ENCODE peak calls at places on chromosomes 7 and 10, in seven cellular contexts. E is neuronal stem cell, S is IMR-90, N is H9, O is H1, X is mesendoderm, G is mesenchymal stem cell. V is an unnamed sample.

GRCh38 chr10:133159950-133160812 is at the start of gene KNDC1:
- DNase-seq in E (no peak), S (peak), N (peak), O (no peak), X (peak), G (no peak), V (no peak)

GRCh38 chr7:47557317-47557985 is 24.5 kb downstream of the TNS3 start:
- DNase-seq in E (no peak), S (peak), N (no peak), O (no peak), X (no peak), G (peak), V (peak)

GRCh38 chr10:102421645-102422585 is 1.3 kb downstream of the FBXL15 start:
- DNase-seq in E (no peak), S (no peak), N (peak), O (no peak), X (peak), G (peak), V (peak)

GRCh38 chr7:124275411-124275810 is 242.5 kb upstream of the TMEM229A start:
- DNase-seq in E (no peak), S (peak), N (no peak), O (no peak), X (peak), G (no peak), V (peak)

GRCh38 chr7:99010281-99010680 is 131.9 kb downstream of the TRRAP start:
- DNase-seq in E (no peak), S (no peak), N (no peak), O (no peak), X (no peak), G (no peak), V (no peak)

GRCh38 chr10:102627446-102628293 is 16.6 kb upstream of the TRIM8 start:
- DNase-seq in E (peak), S (peak), N (peak), O (peak), X (peak), G (peak), V (no peak)

GRCh38 chr10:73744690-73744994 is 470 bp downstream of the SEC24C start:
- DNase-seq in E (no peak), S (peak), N (no peak), O (no peak), X (peak), G (peak), V (peak)

GRCh38 chr7:25124485-25125136 is 449 bp downstream of the CYCS start:
- DNase-seq in E (peak), S (no peak), N (no peak), O (no peak), X (peak), G (no peak), V (no peak)

GRCh38 chr7:47516985-47517590 is 64.8 kb downstream of the TNS3 start:
- DNase-seq in E (no peak), S (no peak), N (no peak), O (no peak), X (no peak), G (no peak), V (no peak)

GRCh38 chr7:136324073-136324704 is 347.0 kb upstream of the MTPN start:
- DNase-seq in E (no peak), S (no peak), N (no peak), O (no peak), X (peak), G (no peak), V (no peak)

GRCh38 chr7:63009771-63010170 is 988.9 kb upstream of the ZNF722 start:
- DNase-seq in E (no peak), S (no peak), N (no peak), O (no peak), X (no peak), G (no peak), V (no peak)

GRCh38 chr7:26691886-26692285 is 172.5 kb downstream of the SKAP2 start:
- DNase-seq in E (no peak), S (no peak), N (no peak), O (no peak), X (no peak), G (no peak), V (no peak)

GRCh38 chr7:144995495-144995894 is 159.6 kb upstream of the TPK1 start:
- DNase-seq in E (no peak), S (no peak), N (no peak), O (no peak), X (no peak), G (no peak), V (no peak)

GRCh38 chr7:43648725-43649406 is 66.0 kb downstream of the STK17A start:
- DNase-seq in E (no peak), S (peak), N (no peak), O (no peak), X (no peak), G (peak), V (no peak)

GRCh38 chr7:1859266-1860035 is 189.4 kb downstream of the ELFN1 start:
- DNase-seq in E (no peak), S (no peak), N (no peak), O (no peak), X (no peak), G (no peak), V (no peak)

GRCh38 chr7:35555934-35556333 is 139.0 kb downstream of the HERPUD2 start:
- DNase-seq in E (no peak), S (peak), N (no peak), O (no peak), X (no peak), G (peak), V (peak)

GRCh38 chr7:78492146-78492545 is 693.6 kb downstream of the PHTF2 start:
- DNase-seq in E (no peak), S (no peak), N (no peak), O (no peak), X (no peak), G (no peak), V (no peak)

GRCh38 chr10:77372400-77372799 is 265.2 kb downstream of the KCNMA1 start:
- DNase-seq in E (no peak), S (no peak), N (no peak), O (no peak), X (no peak), G (no peak), V (no peak)

GRCh38 chr7:69907720-69908119 is 309.4 kb downstream of the AUTS2 start:
- DNase-seq in E (no peak), S (no peak), N (no peak), O (no peak), X (no peak), G (no peak), V (no peak)

GRCh38 chr7:33744293-33744692 is 161.0 kb upstream of the BMPER start:
- DNase-seq in E (no peak), S (peak), N (no peak), O (no peak), X (peak), G (no peak), V (peak)

GRCh38 chr7:100247152-100247757 is 27.5 kb downstream of the PVRIG start:
- DNase-seq in E (no peak), S (peak), N (peak), O (peak), X (peak), G (peak), V (peak)

GRCh38 chr10:58475322-58476277 is 37.1 kb upstream of the BICC1 start:
- DNase-seq in E (no peak), S (peak), N (no peak), O (no peak), X (peak), G (peak), V (no peak)

GRCh38 chr10:126375926-126376554 is 12.2 kb downstream of the ADAM12 start:
- DNase-seq in E (no peak), S (peak), N (no peak), O (no peak), X (no peak), G (no peak), V (no peak)

GRCh38 chr7:135755351-135755753 is 6.7 kb upstream of the FAM180A start:
- DNase-seq in E (no peak), S (no peak), N (no peak), O (no peak), X (no peak), G (no peak), V (no peak)

GRCh38 chr7:143901360-143901709 is 641 bp downstream of the TCAF1 start:
- DNase-seq in E (peak), S (peak), N (no peak), O (no peak), X (no peak), G (no peak), V (no peak)

DNA sequence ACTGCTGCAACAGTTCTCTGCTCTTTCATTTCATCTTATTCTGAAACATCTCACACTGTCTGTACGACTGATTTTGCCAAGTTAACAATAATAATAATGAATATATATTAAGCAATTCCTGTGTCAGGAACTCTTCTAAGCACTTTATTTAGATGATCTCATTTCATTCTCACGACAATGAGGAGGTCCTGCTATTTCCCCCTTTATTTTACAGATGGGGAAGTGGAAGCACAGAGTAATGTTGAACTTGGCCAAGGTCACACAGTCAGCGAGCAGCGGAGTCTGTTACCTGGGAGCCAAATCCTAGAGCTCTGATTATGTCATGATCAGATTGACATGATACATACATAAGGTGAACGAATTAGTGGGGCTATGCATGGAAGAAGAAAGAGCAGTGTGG is 5.8 kb downstream of the MRC1 start:
- DNase-seq in E (no peak), S (no peak), N (no peak), O (no peak), X (no peak), G (no peak), V (no peak)
- H3K4ac ChIP-seq in E (no peak), S (no peak), N (no peak), O (no peak), X (no peak), G (no peak), V (no peak)

GRCh38 chr10:128465697-128466096 is 339.5 kb upstream of the MKI67 start:
- DNase-seq in E (no peak), S (no peak), N (no peak), O (no peak), X (no peak), G (no peak), V (no peak)
- H3K4ac ChIP-seq in E (no peak), S (no peak), N (no peak), O (no peak), X (no peak), G (no peak), V (no peak)

DNA sequence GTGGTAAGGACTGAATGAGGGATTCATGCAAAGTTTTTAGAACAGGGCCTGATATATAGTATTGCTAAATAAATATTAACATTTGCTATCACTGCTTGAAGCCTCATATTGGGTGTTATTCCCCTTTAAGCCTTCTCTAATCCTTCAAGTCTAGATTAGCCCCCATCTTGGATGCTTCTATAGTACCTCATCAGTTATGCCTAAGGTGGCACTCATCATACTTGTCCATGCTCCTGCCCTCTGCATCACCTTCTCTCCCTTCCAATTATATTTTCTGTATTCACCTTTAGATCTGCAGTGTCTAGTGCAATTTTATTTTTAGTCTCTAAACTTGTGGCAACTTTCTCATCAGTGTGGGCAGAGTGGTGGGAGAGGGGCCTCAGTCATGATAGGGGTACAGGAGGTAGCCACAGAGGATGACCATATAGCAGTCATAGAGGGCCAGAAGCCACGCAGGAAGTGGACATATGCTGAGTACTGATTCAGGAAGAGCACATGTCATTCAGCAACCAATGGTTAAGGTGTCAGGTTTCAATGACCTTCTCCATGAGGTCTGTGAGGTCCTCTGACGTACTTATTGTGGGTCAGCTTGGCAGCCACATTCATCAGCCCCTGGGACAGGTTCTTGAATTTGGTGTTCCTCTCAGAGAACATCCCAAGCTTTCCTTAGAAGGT is 2.5 kb downstream of the ENTPD1 start:
- DNase-seq in E (no peak), S (peak), N (no peak), O (no peak), X (no peak), G (no peak), V (no peak)
- H3K4ac ChIP-seq in E (no peak), S (no peak), N (no peak), O (no peak), X (no peak), G (no peak), V (no peak)

DNA sequence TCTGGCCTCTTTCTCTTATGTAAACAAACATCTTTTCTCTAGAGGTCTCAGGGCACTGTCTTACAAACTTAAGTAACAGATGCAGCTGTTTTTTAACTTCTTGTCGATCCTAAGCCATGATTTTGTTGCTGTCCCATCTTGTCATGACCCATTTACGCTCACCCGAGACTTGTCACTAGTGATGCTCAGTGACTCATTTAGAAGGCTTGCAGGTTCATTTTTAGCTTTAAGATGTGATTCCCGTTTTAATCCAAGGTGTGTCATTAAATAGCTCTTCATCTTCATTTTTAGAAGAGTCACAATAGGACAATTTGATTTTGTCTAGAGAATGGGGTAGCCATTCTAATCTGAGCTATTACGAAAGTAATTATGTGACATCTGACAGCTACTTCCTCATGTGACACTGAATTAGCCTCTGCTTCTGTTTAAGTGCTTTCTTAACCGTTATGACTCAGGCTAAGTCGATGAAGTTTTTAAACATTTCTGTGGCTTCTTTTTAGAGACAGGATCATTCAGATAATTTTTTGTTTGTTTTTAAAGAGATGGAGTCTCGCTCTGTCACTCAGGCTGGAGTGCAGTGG is 42.7 kb downstream of the SPDYE5 start:
- DNase-seq in E (no peak), S (peak), N (no peak), O (no peak), X (peak), G (peak), V (peak)
- H3K4ac ChIP-seq in E (no peak), S (peak), N (no peak), O (no peak), X (no peak), G (no peak), V (no peak)

GRCh38 chr7:17374654-17375053 is 76.2 kb downstream of the AHR start:
- DNase-seq in E (no peak), S (no peak), N (no peak), O (no peak), X (peak), G (no peak), V (no peak)
- H3K4ac ChIP-seq in E (no peak), S (no peak), N (no peak), O (no peak), X (no peak), G (peak), V (no peak)

GRCh38 chr10:71346731-71347130 is 27.7 kb downstream of the SLC29A3 start:
- DNase-seq in E (no peak), S (no peak), N (no peak), O (no peak), X (no peak), G (no peak), V (no peak)

GRCh38 chr10:71345720-71346119 is 26.7 kb downstream of the SLC29A3 start:
- DNase-seq in E (no peak), S (no peak), N (no peak), O (no peak), X (no peak), G (no peak), V (no peak)

GRCh38 chr10:71348850-71349249 is 29.8 kb downstream of the SLC29A3 start:
- DNase-seq in E (no peak), S (no peak), N (no peak), O (no peak), X (no peak), G (no peak), V (peak)

GRCh38 chr10:71349401-71349800 is 30.3 kb downstream of the SLC29A3 start:
- DNase-seq in E (no peak), S (no peak), N (no peak), O (no peak), X (peak), G (no peak), V (peak)

GRCh38 chr10:71347587-71348395 is 28.7 kb downstream of the SLC29A3 start:
- DNase-seq in E (no peak), S (no peak), N (no peak), O (no peak), X (no peak), G (no peak), V (peak)
- H3K4ac ChIP-seq in E (no peak), S (no peak), N (no peak), O (no peak), X (no peak), G (no peak), V (no peak)

V was measured in trophoblast cell.